ENCODE peak calls at places on chromosomes 16 and 17, in four cellular contexts. B is activated T-helper 1 cell treated with anti-CD3 and anti-CD28 coated beads, Interleukin-12 subunit alpha, Interleukin-12 subunit beta, Interleukin-2, Interleukin-4 antibody, amounts not matched to agents 30 ng/mL and 10 ng/mL and 1 ng/mL, durations not matched to agents 14 hours and 24 hours and 36 hours; E is NCI-H1694; A is stimulated activated CD8-positive, alpha-beta memory T cell treated with anti-CD3 and anti-CD28 coated beads, Interleukin-7, amount 100 ng/mL, for 1 hour. U is an unnamed sample.

GRCh38 chr17:31541559-31541958 is 150.1 kb downstream of the RAB11FIP4 start:
- DNase-seq in B (no peak), E (no peak), A (no peak), U (no peak)

GRCh38 chr17:73278465-73279453 is 17.1 kb upstream of the CPSF4L start:
- DNase-seq in B (no peak), E (peak), A (no peak), U (peak)

GRCh38 chr17:6541886-6542285 is 14.5 kb downstream of the PITPNM3 start:
- DNase-seq in B (no peak), E (no peak), A (no peak), U (no peak)

GRCh38 chr16:89293276-89294143 is 76.0 kb downstream of the ZNF778 start:
- DNase-seq in B (no peak), E (no peak), A (no peak), U (no peak)

GRCh38 chr17:82820278-82821251 is 19.3 kb downstream of the ZNF750 start:
- DNase-seq in B (no peak), E (no peak), A (no peak), U (no peak)

GRCh38 chr17:21376835-21377690 is 906 bp downstream of the KCNJ12 start:
- DNase-seq in B (no peak), E (no peak), A (no peak), U (no peak)

GRCh38 chr17:36608794-36609497 is 7.6 kb downstream of the MRM1 start:
- DNase-seq in B (no peak), E (peak), A (no peak), U (no peak)

GRCh38 chr16:80670170-80670865 is 129.5 kb downstream of the DYNLRB2 start:
- DNase-seq in B (no peak), E (no peak), A (no peak), U (no peak)

GRCh38 chr16:89744813-89745212 is 23.5 kb downstream of the ZNF276 start:
- DNase-seq in B (no peak), E (no peak), A (no peak), U (no peak)

GRCh38 chr16:58363746-58364393 is 28.4 kb upstream of the GINS3 start:
- DNase-seq in B (no peak), E (no peak), A (no peak), U (no peak)

GRCh38 chr17:55005520-55005919 is 37.0 kb downstream of the STXBP4 start:
- DNase-seq in B (no peak), E (peak), A (no peak), U (no peak)

GRCh38 chr17:18185832-18186231 is 2.2 kb downstream of the ALKBH5 start:
- DNase-seq in B (no peak), E (no peak), A (no peak), U (no peak)

GRCh38 chr16:19810817-19811731 is 73.6 kb downstream of the GPRC5B start:
- DNase-seq in B (no peak), E (no peak), A (no peak), U (no peak)

GRCh38 chr16:74991268-74991592 is 6.3 kb upstream of the WDR59 start:
- DNase-seq in B (no peak), E (no peak), A (no peak), U (no peak)

GRCh38 chr17:8365143-8365542 is 11.4 kb downstream of the KRABD2 start:
- DNase-seq in B (no peak), E (no peak), A (no peak), U (no peak)

GRCh38 chr17:35807371-35808144 is 1.7 kb upstream of the TAF15 start:
- DNase-seq in B (no peak), E (no peak), A (no peak), U (no peak)

U was measured in NCI-H446 treated with DMSO at 0.1 percent for 48 hours.